ENCODE peak calls at places on chromosomes 4 and X, in four cellular contexts. F is sigmoid colon; S is WTC11; T is naive thymus-derived CD4-positive, alpha-beta T cell. A is an unnamed sample.

GRCh38 chrX:10922158-10922557 is 189.0 kb upstream of the HCCS start:
- DNase-seq in F (no peak), S (no peak), T (no peak), A (no peak)

GRCh38 chrX:103531002-103531401 is 11.7 kb upstream of the RAB40A start:
- DNase-seq in F (no peak), S (no peak), T (no peak), A (no peak)

GRCh38 chr4:165626316-165626715 is 246.7 kb upstream of the TLL1 start:
- DNase-seq in F (no peak), S (no peak), T (no peak), A (no peak)

GRCh38 chr4:132605551-132605950 is 543.5 kb upstream of the PCDH10 start:
- DNase-seq in F (no peak), S (no peak), T (no peak), A (no peak)

GRCh38 chrX:38916801-38917200 is 115.5 kb downstream of the MID1IP1 start:
- DNase-seq in F (no peak), S (no peak), T (no peak), A (no peak)

GRCh38 chrX:153055827-153056748 is at the start of gene PNMA3:
- DNase-seq in F (no peak), S (peak), T (no peak), A (no peak)

GRCh38 chr4:38145741-38146140 is 185.5 kb downstream of the PTTG2 start:
- DNase-seq in F (no peak), S (no peak), T (no peak), A (no peak)

GRCh38 chr4:22356996-22357596 is 158.8 kb downstream of the ADGRA3 start:
- DNase-seq in F (no peak), S (no peak), T (no peak), A (no peak)

A was measured in C1 segment of cervical spinal cord.